ENCODE peak calls at places on chromosomes 11 and 22, in seven cellular contexts. U, Q, F, V, P, T and J are unnamed samples.

GRCh38 chr22:45888221-45889092 is 88.5 kb downstream of the WNT7B start:
- DNase-seq in T (no peak), P (no peak), U (no peak), Q (no peak), V (no peak), F (no peak), J (no peak)

GRCh38 chr11:17846852-17847453 is 112.4 kb downstream of the KCNC1 start:
- DNase-seq in P (peak; percentile 4), U (no peak), T (no peak), V (peak; percentile 14), Q (no peak), F (no peak), J (peak; percentile 65)

GRCh38 chr11:130400793-130401483 is 27.5 kb downstream of the ADAMTS8 start:
- DNase-seq in P (no peak), T (no peak), Q (no peak), V (peak; percentile 81), F (no peak), U (peak; percentile 52), J (no peak)

GRCh38 chr11:34644669-34645406 is 23.9 kb downstream of the EHF start:
- DNase-seq in V (peak; percentile 88), F (no peak), P (no peak), Q (no peak), U (no peak), T (no peak), J (no peak)

GRCh38 chr22:39094717-39095389 is 2.2 kb upstream of the APOBEC3H start:
- DNase-seq in Q (no peak), T (no peak), F (no peak), U (no peak), V (no peak), P (no peak), J (no peak)

GRCh38 chr11:60594998-60595637 is 79.9 kb downstream of the MS4A13 start:
- DNase-seq in T (no peak), V (no peak), Q (no peak), F (no peak), U (no peak), P (no peak), J (peak; percentile 3)

GRCh38 chr11:20518323-20518834 is 81.0 kb upstream of the SLC6A5 start:
- DNase-seq in V (no peak), Q (no peak), P (no peak), T (no peak), U (no peak), F (no peak), J (no peak)

GRCh38 chr22:28369849-28370248 is 309.8 kb downstream of the TTC28 start:
- DNase-seq in T (no peak), Q (no peak), V (no peak), P (no peak), F (no peak), U (peak; percentile 76), J (no peak)

GRCh38 chr22:37505565-37505964 is 13.7 kb downstream of the CARD10 start:
- DNase-seq in T (no peak), V (no peak), Q (no peak), F (no peak), U (no peak), P (no peak), J (no peak)

GRCh38 chr11:3947084-3947483 is 91.6 kb downstream of the STIM1 start:
- DNase-seq in V (peak; percentile 75), T (no peak), Q (no peak), P (no peak), F (peak; percentile 33), U (no peak), J (no peak)

GRCh38 chr11:73029408-73029807 is 112.7 kb downstream of the FCHSD2 start:
- DNase-seq in Q (no peak), V (no peak), P (no peak), F (no peak), U (peak; percentile 76), T (no peak), J (peak; percentile 12)

GRCh38 chr22:50260434-50260800 is 1.1 kb downstream of the MAPK12 start:
- DNase-seq in P (no peak), V (peak; percentile 35), U (no peak), T (no peak), Q (no peak), F (peak; percentile 51), J (no peak)

GRCh38 chr11:37511425-37511933 is 913.4 kb upstream of the RAG2 start:
- DNase-seq in P (no peak), F (no peak), T (no peak), V (peak; percentile 76), Q (no peak), U (peak; percentile 73), J (no peak)

GRCh38 chr11:68715685-68716084 is 31.3 kb downstream of the GAL start:
- DNase-seq in V (no peak), Q (no peak), T (no peak), P (no peak), F (no peak), U (no peak), J (no peak)

GRCh38 chr11:120929664-120930154 is 94.2 kb upstream of the TBCEL start:
- DNase-seq in U (peak; percentile 70), Q (no peak), F (peak; percentile 66), P (peak; percentile 34), T (peak; percentile 68), V (peak; percentile 40), J (no peak)

GRCh38 chr22:17695986-17696385 is 57.4 kb downstream of the BCL2L13 start:
- DNase-seq in Q (no peak), U (no peak), F (no peak), T (no peak), P (no peak), V (peak; percentile 72), J (no peak)

GRCh38 chr11:74283580-74284180 is 27.8 kb downstream of the P4HA3 start:
- DNase-seq in Q (no peak), U (no peak), T (no peak), P (no peak), V (no peak), F (no peak), J (no peak)

GRCh38 chr11:109302591-109303334 is 119.2 kb upstream of the C11orf87 start:
- DNase-seq in F (no peak), U (peak; percentile 77), V (no peak), P (no peak), T (no peak), Q (no peak), J (no peak)

GRCh38 chr11:73170140-73170539 is 28.0 kb upstream of the FCHSD2 start:
- DNase-seq in V (peak; percentile 31), F (no peak), P (no peak), T (no peak), Q (no peak), U (no peak), J (no peak)

GRCh38 chr22:24053481-24054226 is 42.5 kb downstream of the CABIN1 start:
- DNase-seq in Q (no peak), V (peak; percentile 45), F (peak; percentile 62), T (no peak), P (no peak), U (no peak), J (no peak)

GRCh38 chr11:65855927-65856363 is 2.0 kb downstream of the CFL1 start:
- DNase-seq in P (no peak), Q (no peak), T (no peak), V (no peak), U (no peak), F (no peak), J (no peak)

GRCh38 chr11:45925550-45925949 is 3.1 kb downstream of the LARGE2 start:
- DNase-seq in F (no peak), P (no peak), V (no peak), Q (no peak), T (no peak), U (no peak), J (no peak)

GRCh38 chr11:12402027-12402426 is 24.7 kb downstream of the PARVA start:
- DNase-seq in U (no peak), P (no peak), Q (no peak), T (no peak), V (peak; percentile 33), F (no peak), J (no peak)